ENCODE peak calls at places on chromosomes 7 and 10, in six cellular contexts. Y is A172; S is HEK293T; E is cardiac muscle cell; J is H9; B is naive thymus-derived CD4-positive, alpha-beta T cell. W is an unnamed sample.

GRCh38 chr10:44674536-44674935 is 236.6 kb upstream of the TMEM72 start:
- DNase-seq in Y (no peak), S (no peak), E (no peak), J (no peak), B (no peak), W (no peak)

GRCh38 chr7:29494350-29494749 is 69.3 kb upstream of the PRR15 start:
- DNase-seq in Y (peak; percentile 63), S (no peak), E (no peak), J (no peak), B (no peak), W (no peak)

GRCh38 chr10:70367195-70367796 is 15.1 kb downstream of the LRRC20 start:
- DNase-seq in Y (peak; percentile 66), S (no peak), E (no peak), J (no peak), B (no peak), W (no peak)

GRCh38 chr10:3487228-3487627 is 297.8 kb downstream of the KLF6 start:
- DNase-seq in Y (no peak), S (no peak), E (no peak), J (no peak), B (no peak), W (no peak)

GRCh38 chr7:110483553-110483952 is 607.4 kb upstream of the LRRN3 start:
- DNase-seq in Y (no peak), S (no peak), E (no peak), J (no peak), B (no peak), W (no peak)

GRCh38 chr10:31059323-31059722 is 27.7 kb upstream of the ZNF438 start:
- DNase-seq in Y (no peak), S (no peak), E (no peak), J (no peak), B (no peak), W (no peak)

GRCh38 chr7:25846722-25847121 is 305.3 kb upstream of the NFE2L3 start:
- DNase-seq in Y (peak; percentile 39), S (no peak), E (no peak), J (no peak), B (no peak), W (no peak)

GRCh38 chr7:101094791-101095375 is 9.6 kb downstream of the TRIM56 start:
- DNase-seq in Y (peak; percentile 80), S (peak; percentile 73), E (peak; percentile 44), J (peak; percentile 72), B (no peak), W (no peak)

GRCh38 chr7:111224354-111225231 is 133.7 kb downstream of the LRRN3 start:
- DNase-seq in Y (peak; percentile 7), S (no peak), E (no peak), J (no peak), B (no peak), W (no peak)

GRCh38 chr10:13535346-13535745 is 6.5 kb upstream of the BEND7 start:
- DNase-seq in Y (no peak), S (no peak), E (no peak), J (no peak), B (no peak), W (no peak)

GRCh38 chr7:130207642-130208041 is at the start of gene SSMEM1:
- DNase-seq in Y (peak; percentile 32), S (no peak), E (no peak), J (no peak), B (no peak), W (no peak)

GRCh38 chr10:43123361-43124093 is 14.7 kb upstream of the CSGALNACT2 start:
- DNase-seq in Y (no peak), S (no peak), E (no peak), J (peak; percentile 13), B (no peak), W (no peak)

GRCh38 chr7:47787249-47788069 is 160.8 kb downstream of the PKD1L1 start:
- DNase-seq in Y (no peak), S (no peak), E (no peak), J (no peak), B (no peak), W (no peak)

W was measured in NT2/D1.